ENCODE peak calls at places on chromosomes 11 and 22, in five cellular contexts. I, G, N, L and H are unnamed samples.

GRCh38 chr11:32895471-32895870 is 2.9 kb downstream of the QSER1 start:
- DNase-seq in L (no peak), N (no peak), G (no peak), I (no peak), H (no peak)

GRCh38 chr22:32904044-32904443 is 102.5 kb downstream of the TIMP3 start:
- DNase-seq in G (no peak), N (no peak), L (peak), I (no peak), H (no peak)

GRCh38 chr11:67561971-67562560 is 21.5 kb upstream of the GSTP1 start:
- DNase-seq in N (no peak), I (no peak), G (no peak), L (no peak), H (peak)

GRCh38 chr11:119789766-119790407 is 60.9 kb upstream of the NECTIN1 start:
- DNase-seq in L (no peak), G (no peak), I (no peak), N (no peak), H (no peak)

GRCh38 chr11:102603091-102603490 is 22.0 kb downstream of the MMP20 start:
- DNase-seq in N (no peak), I (no peak), L (no peak), G (no peak), H (no peak)

GRCh38 chr11:70128435-70128906 is 50.4 kb downstream of the ANO1 start:
- DNase-seq in L (no peak), I (no peak), G (no peak), N (no peak), H (no peak)

GRCh38 chr11:46381046-46381835 is at the start of gene MDK:
- DNase-seq in G (no peak), L (peak), I (no peak), N (no peak), H (no peak)

GRCh38 chr22:37571258-37571991 is 8.5 kb downstream of the LGALS2 start:
- DNase-seq in N (no peak), I (no peak), G (no peak), L (no peak), H (no peak)

GRCh38 chr11:61488651-61489291 is 19.8 kb upstream of the LRRC10B start:
- DNase-seq in N (no peak), G (no peak), L (no peak), I (no peak), H (no peak)

GRCh38 chr11:10392680-10393079 is 62.4 kb upstream of the AMPD3 start:
- DNase-seq in G (no peak), I (no peak), L (no peak), N (no peak), H (no peak)

GRCh38 chr11:33376331-33377099 is 119.3 kb downstream of the HIPK3 start:
- DNase-seq in G (no peak), I (no peak), N (no peak), L (peak), H (no peak)

GRCh38 chr22:29313126-29314071 is 2.1 kb downstream of the RASL10A start:
- DNase-seq in I (no peak), N (no peak), G (no peak), L (no peak), H (no peak)

GRCh38 chr22:42236848-42237247 is 33.6 kb downstream of the TCF20 start:
- DNase-seq in G (no peak), N (no peak), I (no peak), L (no peak), H (no peak)

GRCh38 chr22:26606611-26607010 is 11.2 kb downstream of the CRYBB1 start:
- DNase-seq in G (no peak), L (no peak), I (no peak), N (no peak), H (no peak)

GRCh38 chr11:87926250-87926970 is 248.8 kb downstream of the RAB38 start:
- DNase-seq in I (no peak), L (no peak), N (no peak), G (no peak), H (no peak)

GRCh38 chr22:41436322-41437113 is 10.1 kb downstream of the TOB2 start:
- DNase-seq in N (no peak), G (no peak), I (no peak), L (no peak), H (no peak)

GRCh38 chr22:44892243-44892642 is 117.6 kb downstream of the PHF21B start:
- DNase-seq in G (no peak), I (no peak), N (no peak), L (no peak), H (no peak)

GRCh38 chr22:37604875-37605274 is 3.8 kb upstream of the GGA1 start:
- DNase-seq in L (no peak), I (no peak), G (no peak), N (peak), H (no peak)

GRCh38 chr11:75384438-75385080 is 14.8 kb upstream of the RPS3 start:
- DNase-seq in L (peak), G (peak), N (peak), I (peak), H (peak)

GRCh38 chr11:100719809-100720221 is 32.7 kb downstream of the ARHGAP42 start:
- DNase-seq in N (no peak), G (no peak), L (no peak), I (no peak), H (no peak)

GRCh38 chr11:36509265-36509664 is 807 bp downstream of the TRAF6 start:
- DNase-seq in N (peak), I (peak), L (peak), G (no peak), H (no peak)

GRCh38 chr11:894575-895201 is 15.9 kb downstream of the CHID1 start:
- DNase-seq in G (no peak), N (no peak), I (no peak), L (no peak), H (no peak)

GRCh38 chr22:49372530-49373288 is 455.0 kb downstream of the BRD1 start:
- DNase-seq in G (no peak), I (no peak), N (no peak), L (no peak), H (no peak)

GRCh38 chr22:17541476-17541875 is 21.8 kb upstream of the SLC25A18 start:
- DNase-seq in G (no peak), I (no peak), L (no peak), N (no peak), H (no peak)